ENCODE peak calls at places on chromosome 2, in four cellular contexts. One of them, this sample, is unnamed.

GRCh38 chr2:36861896-36862295 is 104.4 kb downstream of the STRN start:
- DNase-seq in HCT116: no peak
- DNase-seq in fibroblast of mammary gland: no peak
- DNase-seq in T-helper 9 cell: no peak
- DNase-seq in this sample: no peak

GRCh38 chr2:207071820-207072219 is 93.9 kb downstream of the KLF7 start:
- DNase-seq in HCT116: no peak
- DNase-seq in fibroblast of mammary gland: no peak
- DNase-seq in T-helper 9 cell: no peak
- DNase-seq in this sample: no peak

GRCh38 chr2:23545391-23545790 is 160.4 kb downstream of the KLHL29 start:
- DNase-seq in HCT116: no peak
- DNase-seq in fibroblast of mammary gland: peak
- DNase-seq in T-helper 9 cell: no peak
- DNase-seq in this sample: no peak

GRCh38 chr2:64708834-64709233 is 55.1 kb upstream of the SERTAD2 start:
- DNase-seq in HCT116: no peak
- DNase-seq in fibroblast of mammary gland: no peak
- DNase-seq in T-helper 9 cell: no peak
- DNase-seq in this sample: no peak

GRCh38 chr2:217756375-217757107 is 246.3 kb downstream of the TNS1 start:
- DNase-seq in HCT116: peak
- DNase-seq in fibroblast of mammary gland: peak
- DNase-seq in T-helper 9 cell: peak
- DNase-seq in this sample: peak

GRCh38 chr2:85628658-85629057 is 12.7 kb downstream of the USP39 start:
- DNase-seq in HCT116: no peak
- DNase-seq in fibroblast of mammary gland: no peak
- DNase-seq in T-helper 9 cell: no peak
- DNase-seq in this sample: no peak

GRCh38 chr2:60053791-60054190 is 499.7 kb downstream of the BCL11A start:
- DNase-seq in HCT116: no peak
- DNase-seq in fibroblast of mammary gland: no peak
- DNase-seq in T-helper 9 cell: no peak
- DNase-seq in this sample: no peak

GRCh38 chr2:242060212-242060835 is 190.8 kb downstream of the RTP5 start:
- DNase-seq in HCT116: no peak
- DNase-seq in fibroblast of mammary gland: peak
- DNase-seq in T-helper 9 cell: no peak
- DNase-seq in this sample: no peak

GRCh38 chr2:53028746-53029423 is 738.7 kb upstream of the CHAC2 start:
- DNase-seq in HCT116: no peak
- DNase-seq in fibroblast of mammary gland: no peak
- DNase-seq in T-helper 9 cell: no peak
- DNase-seq in this sample: no peak

GRCh38 chr2:176067587-176068002 is 16.2 kb downstream of the EVX2 start:
- DNase-seq in HCT116: no peak
- DNase-seq in fibroblast of mammary gland: no peak
- DNase-seq in T-helper 9 cell: no peak
- DNase-seq in this sample: no peak

GRCh38 chr2:179129574-179130238 is 79.8 kb upstream of the CCDC141 start:
- DNase-seq in HCT116: no peak
- DNase-seq in fibroblast of mammary gland: peak
- DNase-seq in T-helper 9 cell: no peak
- DNase-seq in this sample: no peak

GRCh38 chr2:149894226-149894625 is 306.7 kb upstream of the MMADHC start:
- DNase-seq in HCT116: no peak
- DNase-seq in fibroblast of mammary gland: peak
- DNase-seq in T-helper 9 cell: no peak
- DNase-seq in this sample: no peak

GRCh38 chr2:1595274-1595673 is 149.0 kb downstream of the PXDN start:
- DNase-seq in HCT116: no peak
- DNase-seq in fibroblast of mammary gland: no peak
- DNase-seq in T-helper 9 cell: no peak
- DNase-seq in this sample: no peak

GRCh38 chr2:176169711-176170110 is 12.6 kb downstream of the HOXD3 start:
- DNase-seq in HCT116: no peak
- DNase-seq in fibroblast of mammary gland: no peak
- DNase-seq in T-helper 9 cell: no peak
- DNase-seq in this sample: no peak

GRCh38 chr2:171864357-171864985 is 29.6 kb downstream of the SLC25A12 start:
- DNase-seq in HCT116: no peak
- DNase-seq in fibroblast of mammary gland: no peak
- DNase-seq in T-helper 9 cell: no peak
- DNase-seq in this sample: no peak

GRCh38 chr2:67145851-67146250 is 251.3 kb upstream of the ETAA1 start:
- DNase-seq in HCT116: no peak
- DNase-seq in fibroblast of mammary gland: no peak
- DNase-seq in T-helper 9 cell: no peak
- DNase-seq in this sample: no peak

GRCh38 chr2:25098558-25099486 is 56.9 kb downstream of the EFR3B start:
- DNase-seq in HCT116: no peak
- DNase-seq in fibroblast of mammary gland: peak
- DNase-seq in T-helper 9 cell: no peak
- DNase-seq in this sample: no peak

GRCh38 chr2:37827911-37828411 is 97.1 kb upstream of the RMDN2 start:
- DNase-seq in HCT116: no peak
- DNase-seq in fibroblast of mammary gland: peak
- DNase-seq in T-helper 9 cell: no peak
- DNase-seq in this sample: no peak

GRCh38 chr2:149330127-149331022 is at the start of gene LYPD6:
- DNase-seq in HCT116: peak
- DNase-seq in fibroblast of mammary gland: peak
- DNase-seq in T-helper 9 cell: no peak
- DNase-seq in this sample: no peak

GRCh38 chr2:172927381-172928357 is 148.0 kb upstream of the MAP3K20 start:
- DNase-seq in HCT116: no peak
- DNase-seq in fibroblast of mammary gland: peak
- DNase-seq in T-helper 9 cell: no peak
- DNase-seq in this sample: no peak

GRCh38 chr2:222024934-222025890 is 273.6 kb downstream of the PAX3 start:
- DNase-seq in HCT116: peak
- DNase-seq in fibroblast of mammary gland: peak
- DNase-seq in T-helper 9 cell: no peak
- DNase-seq in this sample: no peak

GRCh38 chr2:38129987-38130386 is 54.0 kb upstream of the CYP1B1 start:
- DNase-seq in HCT116: no peak
- DNase-seq in fibroblast of mammary gland: peak
- DNase-seq in T-helper 9 cell: no peak
- DNase-seq in this sample: no peak

GRCh38 chr2:158795110-158795924 is at the start of gene DAPL1:
- DNase-seq in HCT116: no peak
- DNase-seq in fibroblast of mammary gland: no peak
- DNase-seq in T-helper 9 cell: no peak
- DNase-seq in this sample: no peak

GRCh38 chr2:82275599-82275998 is 1971.0 kb upstream of the LRRTM1 start:
- DNase-seq in HCT116: no peak
- DNase-seq in fibroblast of mammary gland: no peak
- DNase-seq in T-helper 9 cell: no peak
- DNase-seq in this sample: no peak

GRCh38 chr2:30026091-30027055 is 105.0 kb upstream of the ALK start:
- DNase-seq in HCT116: peak
- DNase-seq in fibroblast of mammary gland: peak
- DNase-seq in T-helper 9 cell: no peak
- DNase-seq in this sample: no peak

GRCh38 chr2:9343524-9343923 is 79.8 kb downstream of the ITGB1BP1 start:
- DNase-seq in HCT116: no peak
- DNase-seq in fibroblast of mammary gland: no peak
- DNase-seq in T-helper 9 cell: no peak
- DNase-seq in this sample: no peak

GRCh38 chr2:127365211-127365643 is 22.5 kb downstream of the MAP3K2 start:
- DNase-seq in HCT116: no peak
- DNase-seq in fibroblast of mammary gland: no peak
- DNase-seq in T-helper 9 cell: no peak
- DNase-seq in this sample: no peak

GRCh38 chr2:132521321-132521720 is 104.7 kb downstream of the GPR39 start:
- DNase-seq in HCT116: no peak
- DNase-seq in fibroblast of mammary gland: peak
- DNase-seq in T-helper 9 cell: no peak
- DNase-seq in this sample: no peak

GRCh38 chr2:180799141-180799540 is 181.3 kb upstream of the UBE2E3 start:
- DNase-seq in HCT116: no peak
- DNase-seq in fibroblast of mammary gland: no peak
- DNase-seq in T-helper 9 cell: no peak
- DNase-seq in this sample: no peak

GRCh38 chr2:239241431-239241830 is 159.4 kb downstream of the HDAC4 start:
- DNase-seq in HCT116: no peak
- DNase-seq in fibroblast of mammary gland: no peak
- DNase-seq in T-helper 9 cell: no peak
- DNase-seq in this sample: no peak

GRCh38 chr2:162029287-162029901 is 44.6 kb downstream of the DPP4 start:
- DNase-seq in HCT116: peak
- DNase-seq in fibroblast of mammary gland: peak
- DNase-seq in T-helper 9 cell: no peak
- DNase-seq in this sample: no peak

GRCh38 chr2:165002638-165003037 is 47.3 kb upstream of the SLC38A11 start:
- DNase-seq in HCT116: no peak
- DNase-seq in fibroblast of mammary gland: no peak
- DNase-seq in T-helper 9 cell: no peak
- DNase-seq in this sample: no peak

GRCh38 chr2:212974692-212975091 is 176.7 kb downstream of the IKZF2 start:
- DNase-seq in HCT116: no peak
- DNase-seq in fibroblast of mammary gland: peak
- DNase-seq in T-helper 9 cell: no peak
- DNase-seq in this sample: no peak